ENCODE peak calls at places on chromosome 2, in nine cellular contexts. I is PC-3, F is right atrium auricular region, O is nephron progenitor cell, D is neural progenitor cell, E is GM12864, R is cardiac fibroblast, C is A549, V is lower leg skin. Z is an unnamed sample.

GRCh38 chr2:239944706-239945551 is 80.2 kb downstream of the NDUFA10 start:
- DNase-seq in F (no peak), O (peak), E (no peak), D (no peak), I (no peak), R (peak), V (no peak), C (no peak), Z (peak)

GRCh38 chr2:241636983-241637232 is at the start of gene THAP4:
- DNase-seq in O (peak), D (no peak), R (peak), C (no peak), F (no peak), E (no peak), V (no peak), I (no peak), Z (peak)

GRCh38 chr2:232571026-232571474 is 20.6 kb downstream of the EIF4E2 start:
- DNase-seq in D (no peak), R (no peak), F (no peak), V (no peak), I (no peak), C (no peak), O (no peak), E (no peak), Z (no peak)

GRCh38 chr2:96549967-96550786 is 13.6 kb downstream of the ARID5A start:
- DNase-seq in V (no peak), D (peak), E (no peak), O (no peak), C (peak), I (peak), R (no peak), F (no peak), Z (peak)

GRCh38 chr2:177264209-177264538 is 353 bp downstream of the NFE2L2 start:
- DNase-seq in R (no peak), F (no peak), E (no peak), V (no peak), C (peak), O (peak), D (peak), I (peak), Z (peak)

GRCh38 chr2:121038431-121038830 is 246.6 kb downstream of the TFCP2L1 start:
- DNase-seq in O (no peak), R (no peak), F (no peak), D (no peak), V (no peak), C (no peak), E (no peak), I (no peak), Z (no peak)

GRCh38 chr2:190382851-190383250 is 25.3 kb upstream of the MFSD6 start:
- DNase-seq in I (peak), E (peak), C (peak), O (no peak), V (no peak), D (peak), R (peak), F (no peak), Z (no peak)

GRCh38 chr2:15107137-15107536 is 454.0 kb downstream of the NBAS start:
- DNase-seq in R (no peak), O (no peak), E (no peak), F (no peak), I (no peak), C (no peak), V (no peak), D (no peak), Z (no peak)

GRCh38 chr2:190031971-190032623 is 30.4 kb downstream of the MSTN start:
- DNase-seq in E (no peak), R (no peak), I (no peak), D (no peak), F (no peak), C (no peak), O (no peak), V (no peak), Z (no peak)

GRCh38 chr2:48483916-48484315 is 46.0 kb upstream of the STON1 start:
- DNase-seq in V (no peak), R (peak), I (no peak), D (no peak), E (no peak), C (no peak), O (no peak), F (no peak), Z (no peak)

GRCh38 chr2:64491426-64491825 is 32.7 kb upstream of the AFTPH start:
- DNase-seq in C (no peak), I (peak), F (no peak), O (no peak), E (no peak), V (no peak), R (peak), D (no peak), Z (no peak)

GRCh38 chr2:207135340-207135739 is 30.4 kb downstream of the KLF7 start:
- DNase-seq in V (no peak), F (no peak), C (peak), R (peak), I (peak), O (no peak), D (no peak), E (no peak), Z (no peak)

GRCh38 chr2:105919826-105920225 is 175.1 kb downstream of the NCK2 start:
- DNase-seq in E (peak), D (no peak), F (peak), V (no peak), I (peak), C (peak), R (peak), O (peak), Z (peak)

GRCh38 chr2:97995026-97995733 is 568 bp downstream of the TMEM131 start:
- DNase-seq in V (no peak), C (peak), F (no peak), I (peak), E (peak), D (peak), R (peak), O (peak), Z (no peak)

GRCh38 chr2:120856421-120856862 is 120.8 kb downstream of the GLI2 start:
- DNase-seq in C (peak), I (peak), F (no peak), D (peak), R (peak), O (no peak), E (no peak), V (no peak), Z (peak)

GRCh38 chr2:239163306-239164070 is 237.3 kb downstream of the HDAC4 start:
- DNase-seq in V (no peak), O (no peak), D (no peak), I (no peak), F (no peak), C (no peak), E (no peak), R (no peak), Z (peak)

GRCh38 chr2:76737607-76738006 is 784.6 kb downstream of the LRRTM4 start:
- DNase-seq in F (no peak), O (no peak), E (no peak), R (no peak), C (no peak), D (no peak), I (no peak), V (no peak), Z (no peak)

GRCh38 chr2:165833156-165833555 is 39.1 kb upstream of the GALNT3 start:
- DNase-seq in I (peak), V (no peak), C (no peak), D (no peak), E (no peak), O (no peak), R (peak), F (no peak), Z (no peak)

GRCh38 chr2:235463893-235464292 is 29.9 kb upstream of the AGAP1 start:
- DNase-seq in V (no peak), C (no peak), D (no peak), O (no peak), F (no peak), E (no peak), R (peak), I (no peak), Z (no peak)

GRCh38 chr2:191318729-191319078 is 73.5 kb downstream of the MYO1B start:
- DNase-seq in E (no peak), V (no peak), I (peak), C (peak), D (peak), F (no peak), O (peak), R (peak), Z (no peak)

GRCh38 chr2:159459279-159459678 is 157.1 kb downstream of the BAZ2B start:
- DNase-seq in F (no peak), V (no peak), I (no peak), C (no peak), D (no peak), R (peak), O (no peak), E (no peak), Z (no peak)

GRCh38 chr2:69216535-69217332 is 170.3 kb downstream of the GFPT1 start:
- DNase-seq in V (no peak), C (no peak), R (peak), D (no peak), F (no peak), E (no peak), O (no peak), I (no peak), Z (no peak)

GRCh38 chr2:110157153-110157793 is 41.7 kb upstream of the MALL start:
- DNase-seq in C (peak), E (peak), D (peak), I (peak), R (peak), V (no peak), F (no peak), O (peak), Z (no peak)

GRCh38 chr2:53216805-53217204 is 550.8 kb upstream of the CHAC2 start:
- DNase-seq in C (no peak), V (no peak), E (no peak), D (no peak), F (no peak), R (no peak), I (no peak), O (no peak), Z (no peak)

GRCh38 chr2:235996419-235996818 is 171.8 kb downstream of the GBX2 start:
- DNase-seq in V (no peak), I (no peak), C (no peak), D (no peak), O (no peak), F (no peak), E (no peak), R (no peak), Z (peak)

GRCh38 chr2:239776441-239777033 is 248.6 kb downstream of the NDUFA10 start:
- DNase-seq in F (no peak), R (no peak), V (no peak), E (no peak), I (no peak), O (no peak), C (no peak), D (no peak), Z (no peak)

GRCh38 chr2:133264951-133265949 is 303.0 kb downstream of the NCKAP5 start:
- DNase-seq in O (peak), D (peak), I (peak), E (no peak), F (no peak), V (no peak), C (peak), R (no peak), Z (peak)

GRCh38 chr2:10277293-10278028 is 25.2 kb upstream of the HPCAL1 start:
- DNase-seq in O (no peak), E (no peak), V (no peak), C (no peak), D (no peak), R (no peak), F (no peak), I (no peak), Z (no peak)

GRCh38 chr2:30654404-30654803 is 152.8 kb downstream of the CAPN13 start:
- DNase-seq in D (no peak), F (no peak), V (no peak), O (no peak), I (no peak), C (no peak), E (no peak), R (no peak), Z (no peak)

GRCh38 chr2:112257575-112257974 is 2.7 kb upstream of the ZC3H8 start:
- DNase-seq in F (no peak), O (no peak), E (no peak), R (no peak), D (no peak), C (peak), V (no peak), I (peak), Z (no peak)

GRCh38 chr2:166671831-166672230 is 177.8 kb upstream of the SCN7A start:
- DNase-seq in D (no peak), V (no peak), O (no peak), F (no peak), I (no peak), C (no peak), R (peak), E (no peak), Z (no peak)

GRCh38 chr2:230268606-230269222 is 43.2 kb downstream of the SP140 start:
- DNase-seq in D (no peak), V (no peak), F (no peak), O (no peak), C (no peak), E (no peak), I (no peak), R (peak), Z (no peak)

GRCh38 chr2:121479882-121480522 is 50.7 kb upstream of the RNU4ATAC start:
- DNase-seq in V (no peak), O (no peak), I (no peak), C (peak), F (no peak), E (no peak), D (peak), R (peak), Z (no peak)

GRCh38 chr2:180077295-180077906 is 70.3 kb upstream of the CWC22 start:
- DNase-seq in I (peak), C (peak), R (peak), V (no peak), F (no peak), O (no peak), E (no peak), D (peak), Z (no peak)
- TF ChIP-seq CTCF in I (peak), C (peak), R (peak), V (no peak), F (peak), O (peak), E (peak), D (peak), Z (peak)

GRCh38 chr2:3586220-3586619 is 8.7 kb upstream of the COLEC11 start:
- DNase-seq in D (no peak), V (no peak), I (no peak), E (no peak), O (no peak), C (no peak), F (no peak), R (no peak), Z (no peak)

GRCh38 chr2:3585239-3586109 is 9.4 kb upstream of the COLEC11 start:
- DNase-seq in R (peak), E (no peak), C (peak), V (no peak), D (no peak), I (peak), F (peak), O (no peak), Z (no peak)

GRCh38 chr2:3587021-3587420 is 7.9 kb upstream of the COLEC11 start:
- DNase-seq in F (no peak), R (no peak), V (no peak), O (no peak), D (no peak), I (no peak), C (no peak), E (no peak), Z (no peak)

GRCh38 chr2:3584076-3584475 is 9.0 kb downstream of the RPS7 start:
- DNase-seq in E (no peak), R (no peak), I (no peak), D (no peak), O (no peak), V (no peak), F (no peak), C (no peak), Z (no peak)

DNA sequence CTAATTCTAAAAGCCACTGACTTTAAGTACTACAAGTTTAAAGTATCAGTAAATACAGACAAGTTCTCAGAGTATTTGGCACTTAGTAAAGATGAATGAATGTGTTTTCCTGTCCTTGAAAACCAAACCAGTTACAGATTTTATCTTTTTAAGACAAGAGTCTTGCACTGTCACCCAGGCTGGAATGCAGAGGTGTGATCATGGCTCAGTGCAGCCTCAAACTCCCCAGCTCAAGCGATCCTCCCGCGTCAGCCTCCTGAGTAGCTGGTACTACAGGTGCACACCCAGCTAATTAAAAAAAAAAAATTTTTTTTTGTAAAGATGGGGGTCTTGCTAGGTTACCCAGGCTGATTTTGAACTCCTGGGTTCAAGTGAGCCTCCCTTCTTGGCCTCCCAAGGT is 9.5 kb downstream of the RPS7 start:
- DNase-seq in C (no peak), D (no peak), E (no peak), V (no peak), O (no peak), R (no peak), I (no peak), F (no peak), Z (no peak)
- TF ChIP-seq CTCF in C (no peak), D (no peak), E (no peak), V (no peak), O (no peak), R (no peak), I (no peak), F (no peak), Z (no peak)

GRCh38 chr2:233807966-233808892 is 30.1 kb downstream of the MROH2A start:
- DNase-seq in O (no peak), D (no peak), C (no peak), E (no peak), F (peak), I (no peak), V (no peak), R (no peak), Z (no peak)

GRCh38 chr2:233811087-233811486 is 33.0 kb downstream of the MROH2A start:
- DNase-seq in C (no peak), I (no peak), O (no peak), R (no peak), E (no peak), D (no peak), F (no peak), V (no peak), Z (no peak)

GRCh38 chr2:233810385-233810784 is 32.3 kb downstream of the MROH2A start:
- DNase-seq in I (no peak), R (no peak), O (no peak), V (no peak), F (no peak), C (no peak), D (no peak), E (no peak), Z (no peak)

GRCh38 chr2:233803994-233804393 is 25.9 kb downstream of the MROH2A start:
- DNase-seq in I (no peak), O (no peak), V (no peak), C (no peak), R (no peak), D (no peak), F (peak), E (no peak), Z (no peak)

DNA sequence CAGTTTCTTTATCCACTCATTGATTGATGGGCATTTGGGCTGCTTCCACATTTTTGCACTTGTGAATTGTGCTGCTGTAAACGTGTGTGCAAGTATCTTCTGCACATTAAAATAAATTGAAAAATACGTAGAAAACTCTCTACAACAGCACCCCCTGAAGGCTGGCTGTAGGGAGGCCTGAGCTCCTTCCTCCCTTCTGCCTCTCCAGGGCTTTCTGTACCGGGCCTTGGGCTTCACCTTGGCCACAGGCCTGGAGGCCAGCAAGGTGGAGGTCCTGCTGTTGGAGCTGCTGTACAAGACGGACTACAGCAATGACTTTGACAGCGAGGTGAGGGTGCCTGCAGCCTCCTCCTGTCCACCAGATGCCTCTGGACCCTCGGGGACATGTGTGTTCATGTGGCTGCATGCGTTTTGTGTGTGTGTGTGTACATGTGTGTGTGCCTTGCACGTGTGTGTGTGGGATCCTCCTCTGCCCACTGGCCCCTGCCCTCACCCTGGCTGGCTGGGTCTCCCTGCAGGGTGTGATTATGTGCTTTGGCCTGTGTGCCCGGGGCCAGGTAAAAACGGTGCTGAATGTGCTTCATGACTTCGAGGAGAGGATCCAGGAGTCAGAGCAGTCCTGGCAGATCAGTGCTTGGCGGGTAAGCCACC is 29.2 kb downstream of the MROH2A start:
- DNase-seq in V (no peak), D (no peak), F (peak), O (no peak), I (peak), E (no peak), C (no peak), R (no peak), Z (no peak)
- TF ChIP-seq CTCF in V (no peak), D (no peak), F (no peak), O (no peak), I (peak), E (no peak), C (no peak), R (no peak), Z (no peak)

DNA sequence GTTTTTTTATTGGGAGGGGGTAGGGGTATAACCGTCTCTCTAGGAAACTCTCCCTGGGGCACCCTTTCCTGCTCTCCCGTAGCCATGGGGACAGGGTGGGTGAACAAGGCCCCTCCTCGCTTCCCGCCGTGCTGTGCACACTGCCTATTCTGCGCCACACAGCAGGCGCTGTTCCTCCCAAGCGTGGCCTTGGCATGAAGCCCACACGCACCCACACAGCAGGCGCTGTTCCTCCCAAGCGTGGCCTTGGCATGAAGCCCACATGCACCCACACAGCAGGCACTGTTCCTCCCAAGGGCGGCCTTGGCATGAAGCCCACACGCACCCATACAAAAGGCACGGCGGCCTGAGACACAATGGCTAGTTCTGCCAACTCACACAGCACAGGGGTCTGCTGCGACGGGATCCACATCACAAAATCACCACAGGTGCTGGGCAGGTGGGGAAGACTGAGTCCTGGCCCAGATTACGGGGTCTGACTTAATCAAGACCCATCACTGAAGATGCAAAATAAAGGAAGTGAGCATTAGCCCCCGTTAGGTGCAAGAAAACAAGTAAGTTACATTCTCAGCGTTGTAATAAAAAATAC is 46.6 kb upstream of the TPO start:
- DNase-seq in I (no peak), D (no peak), V (peak), O (no peak), F (no peak), R (no peak), C (no peak), E (no peak), Z (no peak)
- TF ChIP-seq CTCF in I (no peak), D (no peak), V (no peak), O (no peak), F (no peak), R (no peak), C (no peak), E (no peak), Z (no peak)

GRCh38 chr2:45368792-45369191 is 242.3 kb downstream of the SRBD1 start:
- DNase-seq in D (no peak), E (no peak), F (no peak), I (no peak), C (no peak), O (no peak), R (no peak), V (no peak), Z (no peak)

GRCh38 chr2:45370367-45370766 is 240.7 kb downstream of the SRBD1 start:
- DNase-seq in C (no peak), R (peak), F (no peak), O (no peak), D (no peak), E (no peak), I (peak), V (no peak), Z (no peak)

GRCh38 chr2:45373534-45373933 is 237.5 kb downstream of the SRBD1 start:
- DNase-seq in O (no peak), C (no peak), V (no peak), F (no peak), D (no peak), R (no peak), E (no peak), I (peak), Z (no peak)
- TF ChIP-seq CTCF in O (no peak), C (no peak), V (no peak), F (no peak), D (no peak), R (no peak), E (no peak), I (no peak), Z (no peak)

GRCh38 chr2:3424171-3424795 is 44.8 kb downstream of the TRAPPC12 start:
- DNase-seq in F (no peak), I (no peak), C (no peak), R (no peak), E (no peak), V (no peak), O (no peak), D (no peak), Z (no peak)
- TF ChIP-seq CTCF in F (no peak), I (peak), C (no peak), R (no peak), E (no peak), V (no peak), O (no peak), D (peak), Z (peak)

Z was measured in glutamatergic neuron.